ENCODE peak calls at places on chromosomes 4 and X, in five cellular contexts. One of them, this sample, is unnamed.

GRCh38 chr4:47451657-47452056 is 11.8 kb downstream of the COMMD8 start:
- DNase-seq in K562: no peak
- DNase-seq in IMR-90: peak
- DNase-seq in GM12878: no peak
- DNase-seq in SK-N-SH: no peak
- DNase-seq in this sample: no peak

GRCh38 chrX:110748256-110748811 is 47.3 kb downstream of the CHRDL1 start:
- DNase-seq in IMR-90: no peak
- DNase-seq in K562: no peak
- DNase-seq in GM12878: no peak
- DNase-seq in SK-N-SH: no peak
- DNase-seq in this sample: no peak

GRCh38 chr4:8896506-8896905 is 24.9 kb upstream of the HMX1 start:
- DNase-seq in K562: no peak
- DNase-seq in SK-N-SH: no peak
- DNase-seq in GM12878: no peak
- DNase-seq in IMR-90: no peak
- DNase-seq in this sample: no peak

GRCh38 chrX:72105436-72105835 is 26.3 kb downstream of the RTL5 start:
- DNase-seq in K562: no peak
- DNase-seq in IMR-90: no peak
- DNase-seq in SK-N-SH: no peak
- DNase-seq in GM12878: peak
- DNase-seq in this sample: no peak

GRCh38 chr4:165631208-165631894 is 241.7 kb upstream of the TLL1 start:
- DNase-seq in GM12878: no peak
- DNase-seq in SK-N-SH: no peak
- DNase-seq in IMR-90: no peak
- DNase-seq in K562: no peak
- DNase-seq in this sample: no peak

GRCh38 chrX:3393581-3394111 is 47.2 kb upstream of the MXRA5 start:
- DNase-seq in IMR-90: no peak
- DNase-seq in GM12878: no peak
- DNase-seq in SK-N-SH: no peak
- DNase-seq in K562: no peak
- DNase-seq in this sample: no peak

GRCh38 chr4:8539661-8540060 is 40.5 kb upstream of the GPR78 start:
- DNase-seq in SK-N-SH: no peak
- DNase-seq in GM12878: no peak
- DNase-seq in IMR-90: no peak
- DNase-seq in K562: no peak
- DNase-seq in this sample: no peak

GRCh38 chrX:97224148-97224547 is 340.4 kb downstream of the RPA4 start:
- DNase-seq in SK-N-SH: no peak
- DNase-seq in IMR-90: no peak
- DNase-seq in K562: no peak
- DNase-seq in GM12878: no peak
- DNase-seq in this sample: no peak

GRCh38 chr4:16315451-16315850 is 89.2 kb upstream of the TAPT1 start:
- DNase-seq in SK-N-SH: no peak
- DNase-seq in IMR-90: no peak
- DNase-seq in K562: no peak
- DNase-seq in GM12878: no peak
- DNase-seq in this sample: no peak

GRCh38 chr4:87679449-87680169 is 29.5 kb downstream of the DMP1 start:
- DNase-seq in SK-N-SH: peak
- DNase-seq in GM12878: peak
- DNase-seq in K562: peak
- DNase-seq in IMR-90: peak
- DNase-seq in this sample: peak

GRCh38 chr4:41613362-41613761 is 75.4 kb downstream of the LIMCH1 start:
- DNase-seq in K562: no peak
- DNase-seq in GM12878: no peak
- DNase-seq in SK-N-SH: no peak
- DNase-seq in IMR-90: no peak
- DNase-seq in this sample: no peak

GRCh38 chr4:41505161-41505653 is 32.8 kb upstream of the LIMCH1 start:
- DNase-seq in IMR-90: no peak
- DNase-seq in GM12878: no peak
- DNase-seq in K562: no peak
- DNase-seq in SK-N-SH: peak
- DNase-seq in this sample: no peak

GRCh38 chr4:174214102-174214878 is 69.2 kb downstream of the FBXO8 start:
- DNase-seq in K562: no peak
- DNase-seq in IMR-90: no peak
- DNase-seq in GM12878: no peak
- DNase-seq in SK-N-SH: no peak
- DNase-seq in this sample: no peak

GRCh38 chrX:152642931-152643525 is 5.3 kb downstream of the GABRQ start:
- DNase-seq in SK-N-SH: no peak
- DNase-seq in K562: no peak
- DNase-seq in GM12878: no peak
- DNase-seq in IMR-90: no peak
- DNase-seq in this sample: no peak

GRCh38 chr4:148444296-148445070 is 2.3 kb upstream of the NR3C2 start:
- DNase-seq in K562: no peak
- DNase-seq in GM12878: no peak
- DNase-seq in IMR-90: no peak
- DNase-seq in SK-N-SH: peak
- DNase-seq in this sample: no peak

GRCh38 chr4:37440519-37440900 is 196.0 kb downstream of the NWD2 start:
- DNase-seq in IMR-90: no peak
- DNase-seq in GM12878: no peak
- DNase-seq in K562: no peak
- DNase-seq in SK-N-SH: no peak
- DNase-seq in this sample: no peak

GRCh38 chrX:13339607-13340006 is 19.8 kb upstream of the ATXN3L start:
- DNase-seq in IMR-90: no peak
- DNase-seq in K562: no peak
- DNase-seq in SK-N-SH: no peak
- DNase-seq in GM12878: no peak
- DNase-seq in this sample: no peak

GRCh38 chrX:71637253-71637618 is 18.9 kb upstream of the CXCR3 start:
- DNase-seq in GM12878: no peak
- DNase-seq in K562: no peak
- DNase-seq in SK-N-SH: no peak
- DNase-seq in IMR-90: peak
- DNase-seq in this sample: no peak

GRCh38 chr4:108216510-108216909 is 47.8 kb upstream of the LEF1 start:
- DNase-seq in GM12878: no peak
- DNase-seq in K562: no peak
- DNase-seq in SK-N-SH: no peak
- DNase-seq in IMR-90: no peak
- DNase-seq in this sample: no peak

GRCh38 chr4:73599182-73599581 is 21.1 kb downstream of the RASSF6 start:
- DNase-seq in K562: peak
- DNase-seq in GM12878: no peak
- DNase-seq in IMR-90: peak
- DNase-seq in SK-N-SH: no peak
- DNase-seq in this sample: peak

GRCh38 chr4:54149323-54149722 is 49.4 kb downstream of the GSX2 start:
- DNase-seq in GM12878: no peak
- DNase-seq in IMR-90: no peak
- DNase-seq in K562: no peak
- DNase-seq in SK-N-SH: peak
- DNase-seq in this sample: no peak

GRCh38 chr4:48180234-48180633 is 46.2 kb upstream of the TXK start:
- DNase-seq in K562: no peak
- DNase-seq in GM12878: no peak
- DNase-seq in IMR-90: peak
- DNase-seq in SK-N-SH: no peak
- DNase-seq in this sample: no peak

GRCh38 chr4:64539234-64539849 is 130.1 kb upstream of the TECRL start:
- DNase-seq in IMR-90: peak
- DNase-seq in SK-N-SH: peak
- DNase-seq in K562: peak
- DNase-seq in GM12878: peak
- DNase-seq in this sample: peak

GRCh38 chr4:179625391-179625790 is 2183.2 kb upstream of the AGA start:
- DNase-seq in K562: no peak
- DNase-seq in GM12878: no peak
- DNase-seq in SK-N-SH: no peak
- DNase-seq in IMR-90: peak
- DNase-seq in this sample: no peak

GRCh38 chrX:119826399-119826959 is 26.3 kb downstream of the UPF3B start:
- DNase-seq in GM12878: no peak
- DNase-seq in IMR-90: peak
- DNase-seq in K562: no peak
- DNase-seq in SK-N-SH: no peak
- DNase-seq in this sample: no peak
- TF ChIP-seq USF2 in GM12878: no peak
- TF ChIP-seq USF2 in IMR-90: no peak
- TF ChIP-seq USF2 in K562: no peak
- TF ChIP-seq USF2 in SK-N-SH: no peak
- TF ChIP-seq USF2 in this sample: no peak

GRCh38 chr4:167114416-167114971 is 119.8 kb downstream of the SPOCK3 start:
- DNase-seq in IMR-90: no peak
- DNase-seq in GM12878: peak
- DNase-seq in SK-N-SH: no peak
- DNase-seq in K562: no peak
- DNase-seq in this sample: no peak
- TF ChIP-seq RCOR1 in IMR-90: no peak
- TF ChIP-seq RCOR1 in GM12878: no peak
- TF ChIP-seq RCOR1 in SK-N-SH: no peak
- TF ChIP-seq RCOR1 in K562: no peak
- TF ChIP-seq RCOR1 in this sample: no peak

DNA sequence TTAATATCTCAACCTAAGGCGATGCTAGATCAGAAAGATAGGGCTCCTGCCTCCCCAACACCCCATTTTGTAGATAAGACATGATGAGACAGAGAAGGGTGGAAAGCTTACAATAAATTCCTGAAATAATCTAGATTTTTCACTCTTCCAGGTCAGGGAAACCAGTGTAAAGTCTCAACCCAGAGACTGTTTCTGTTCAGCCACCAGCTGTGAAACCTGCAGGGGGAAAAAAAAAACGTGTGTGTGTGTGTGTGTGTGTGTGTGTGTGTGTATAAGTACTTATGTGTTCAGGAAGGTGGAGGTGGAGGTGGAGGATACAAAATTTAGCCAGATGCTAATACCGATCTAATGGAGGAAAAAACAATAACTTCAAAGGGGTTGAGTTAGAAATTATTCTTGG is 773 bp upstream of the ITM2A start:
- DNase-seq in K562: no peak
- DNase-seq in IMR-90: no peak
- DNase-seq in GM12878: no peak
- DNase-seq in SK-N-SH: no peak
- DNase-seq in this sample: no peak
- TF ChIP-seq USF2 in K562: no peak
- TF ChIP-seq USF2 in IMR-90: no peak
- TF ChIP-seq USF2 in GM12878: no peak
- TF ChIP-seq USF2 in SK-N-SH: no peak
- TF ChIP-seq USF2 in this sample: no peak

GRCh38 chr4:144650311-144650820 is 4.4 kb downstream of the HHIP start:
- DNase-seq in IMR-90: no peak
- DNase-seq in GM12878: no peak
- DNase-seq in SK-N-SH: no peak
- DNase-seq in K562: no peak
- DNase-seq in this sample: no peak
- TF ChIP-seq RCOR1 in IMR-90: no peak
- TF ChIP-seq RCOR1 in GM12878: no peak
- TF ChIP-seq RCOR1 in SK-N-SH: no peak
- TF ChIP-seq RCOR1 in K562: no peak
- TF ChIP-seq RCOR1 in this sample: no peak

GRCh38 chrX:22527302-22527701 is 254.6 kb downstream of the CBLL2 start:
- DNase-seq in IMR-90: no peak
- DNase-seq in SK-N-SH: no peak
- DNase-seq in K562: no peak
- DNase-seq in GM12878: peak
- DNase-seq in this sample: no peak

GRCh38 chrX:22526339-22526738 is 253.6 kb downstream of the CBLL2 start:
- DNase-seq in IMR-90: peak
- DNase-seq in SK-N-SH: no peak
- DNase-seq in K562: no peak
- DNase-seq in GM12878: peak
- DNase-seq in this sample: peak
- TF ChIP-seq USF2 in IMR-90: no peak
- TF ChIP-seq USF2 in SK-N-SH: no peak
- TF ChIP-seq USF2 in K562: no peak
- TF ChIP-seq USF2 in GM12878: no peak
- TF ChIP-seq USF2 in this sample: no peak

This sample was measured in A549.